ENCODE peak calls at places on chromosome 4, in four cellular contexts. One of them, this sample, is unnamed.
A peak's percentile ranks its signal among the peaks of the same experiment; 100 is the strongest.

GRCh38 chr4:153539058-153539826 is 73.1 kb downstream of the TMEM131L start:
- DNase-seq in K562: no peak
- DNase-seq in HepG2: no peak
- DNase-seq in H1: no peak
- DNase-seq in this sample: no peak

GRCh38 chr4:151052785-151053184 is 37.7 kb upstream of the LRBA start:
- DNase-seq in K562: no peak
- DNase-seq in HepG2: no peak
- DNase-seq in H1: no peak
- DNase-seq in this sample: no peak

GRCh38 chr4:145812902-145813301 is 125.7 kb downstream of the ZNF827 start:
- DNase-seq in K562: no peak
- DNase-seq in HepG2: peak; percentile 7
- DNase-seq in H1: no peak
- DNase-seq in this sample: peak; percentile 16

GRCh38 chr4:184805462-184806245 is 20.1 kb downstream of the ACSL1 start:
- DNase-seq in K562: no peak
- DNase-seq in HepG2: no peak
- DNase-seq in H1: no peak
- DNase-seq in this sample: no peak

GRCh38 chr4:54433686-54434085 is 204.6 kb downstream of the PDGFRA start:
- DNase-seq in K562: peak; percentile 45
- DNase-seq in HepG2: no peak
- DNase-seq in H1: no peak
- DNase-seq in this sample: no peak

GRCh38 chr4:182465114-182465513 is 221.9 kb downstream of the TENM3 start:
- DNase-seq in K562: no peak
- DNase-seq in HepG2: no peak
- DNase-seq in H1: no peak
- DNase-seq in this sample: no peak

GRCh38 chr4:2150076-2150475 is 90.9 kb downstream of the NAT8L start:
- DNase-seq in K562: no peak
- DNase-seq in HepG2: no peak
- DNase-seq in H1: no peak
- DNase-seq in this sample: no peak

GRCh38 chr4:147447820-147448219 is 33.1 kb upstream of the EDNRA start:
- DNase-seq in K562: no peak
- DNase-seq in HepG2: no peak
- DNase-seq in H1: no peak
- DNase-seq in this sample: no peak

GRCh38 chr4:4651811-4652609 is 110.2 kb upstream of the STX18 start:
- DNase-seq in K562: no peak
- DNase-seq in HepG2: no peak
- DNase-seq in H1: no peak
- DNase-seq in this sample: no peak

GRCh38 chr4:90207887-90208454 is 80.8 kb downstream of the CCSER1 start:
- DNase-seq in K562: no peak
- DNase-seq in HepG2: no peak
- DNase-seq in H1: no peak
- DNase-seq in this sample: no peak

GRCh38 chr4:152352645-152353116 is 183.2 kb downstream of the FBXW7 start:
- DNase-seq in K562: peak; percentile 58
- DNase-seq in HepG2: peak; percentile 46
- DNase-seq in H1: peak; percentile 1
- DNase-seq in this sample: peak; percentile 84

GRCh38 chr4:174318829-174319764 is 35.4 kb downstream of the CEP44 start:
- DNase-seq in K562: peak; percentile 54
- DNase-seq in HepG2: peak; percentile 31
- DNase-seq in H1: no peak
- DNase-seq in this sample: peak; percentile 36

GRCh38 chr4:143025111-143025704 is 159.5 kb upstream of the USP38 start:
- DNase-seq in K562: peak; percentile 17
- DNase-seq in HepG2: peak; percentile 9
- DNase-seq in H1: no peak
- DNase-seq in this sample: no peak

GRCh38 chr4:47705326-47705981 is 132.4 kb downstream of the CORIN start:
- DNase-seq in K562: peak; percentile 23
- DNase-seq in HepG2: peak; percentile 36
- DNase-seq in H1: no peak
- DNase-seq in this sample: no peak

GRCh38 chr4:110108960-110109359 is 89.5 kb downstream of the ELOVL6 start:
- DNase-seq in K562: no peak
- DNase-seq in HepG2: no peak
- DNase-seq in H1: no peak
- DNase-seq in this sample: no peak

GRCh38 chr4:108425988-108426387 is 194.4 kb upstream of the RPL34 start:
- DNase-seq in K562: no peak
- DNase-seq in HepG2: no peak
- DNase-seq in H1: no peak
- DNase-seq in this sample: no peak

DNA sequence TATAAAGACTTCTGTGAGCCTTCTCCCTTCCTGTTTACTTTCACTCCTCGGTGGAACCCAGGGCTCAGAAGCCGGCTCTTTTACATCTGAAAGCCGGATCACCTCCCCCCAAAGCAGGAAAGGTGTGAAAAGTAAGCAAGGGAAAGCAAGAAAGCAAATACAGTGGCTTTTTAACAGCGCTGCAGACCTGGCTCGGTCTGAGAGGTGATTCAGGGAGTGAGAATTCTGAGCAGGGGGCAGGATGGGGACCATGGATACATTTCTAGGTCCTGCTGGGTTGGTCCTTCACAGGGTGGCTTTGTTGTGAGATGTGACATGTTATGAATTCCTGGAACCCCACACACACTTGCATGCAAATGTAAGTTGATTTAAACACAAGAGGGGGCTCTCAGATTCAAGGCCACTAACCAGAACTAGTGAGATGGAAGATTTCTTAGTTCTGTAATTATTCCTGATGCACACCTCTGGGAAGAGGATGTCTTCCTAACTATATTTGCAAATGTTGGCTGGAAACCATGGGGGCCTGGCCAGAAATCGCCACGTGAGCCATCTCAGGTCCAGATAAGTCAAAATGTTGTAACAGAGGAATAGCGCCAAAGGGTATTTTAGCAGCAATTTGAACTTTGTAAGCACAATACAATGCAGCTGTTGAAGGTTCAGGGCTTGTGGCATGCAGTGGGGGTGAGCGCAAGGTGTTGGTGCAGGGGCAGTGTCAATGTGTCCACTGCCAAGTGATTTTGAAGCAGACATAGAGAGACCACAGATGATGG is 670.1 kb upstream of the LCORL start:
- DNase-seq in K562: no peak
- DNase-seq in HepG2: peak; percentile 2
- DNase-seq in H1: peak; percentile 86
- DNase-seq in this sample: no peak
- H3K4me2 ChIP-seq in K562: no peak overlapping the region
- H3K4me2 ChIP-seq in HepG2: no peak overlapping the region
- H3K4me2 ChIP-seq in H1: peak overlapping the region; percentile 58
- H3K4me2 ChIP-seq in this sample: no peak overlapping the region

GRCh38 chr4:98199247-98199646 is 56.0 kb upstream of the STPG2 start:
- DNase-seq in K562: peak; percentile 11
- DNase-seq in HepG2: no peak
- DNase-seq in H1: no peak
- DNase-seq in this sample: no peak
- TF ChIP-seq RNF2 in K562: no peak
- TF ChIP-seq RNF2 in HepG2: no peak
- TF ChIP-seq RNF2 in H1: no peak
- TF ChIP-seq RNF2 in this sample: no peak

GRCh38 chr4:124144302-124144701 is 568.2 kb downstream of the ANKRD50 start:
- DNase-seq in K562: no peak
- DNase-seq in HepG2: no peak
- DNase-seq in H1: no peak
- DNase-seq in this sample: no peak
- H3K4me2 ChIP-seq in K562: no peak overlapping the region
- H3K4me2 ChIP-seq in HepG2: no peak overlapping the region
- H3K4me2 ChIP-seq in H1: no peak overlapping the region
- H3K4me2 ChIP-seq in this sample: no peak overlapping the region

GRCh38 chr4:80114732-80115265 is 41.8 kb upstream of the ANTXR2 start:
- DNase-seq in K562: no peak
- DNase-seq in HepG2: no peak
- DNase-seq in H1: no peak
- DNase-seq in this sample: no peak

GRCh38 chr4:80113615-80114014 is 40.6 kb upstream of the ANTXR2 start:
- DNase-seq in K562: no peak
- DNase-seq in HepG2: no peak
- DNase-seq in H1: no peak
- DNase-seq in this sample: no peak

GRCh38 chr4:80115368-80116181 is 42.5 kb upstream of the ANTXR2 start:
- DNase-seq in K562: peak; percentile 50
- DNase-seq in HepG2: no peak
- DNase-seq in H1: no peak
- DNase-seq in this sample: no peak

GRCh38 chr4:80112236-80112635 is 39.2 kb upstream of the ANTXR2 start:
- DNase-seq in K562: peak; percentile 26
- DNase-seq in HepG2: no peak
- DNase-seq in H1: no peak
- DNase-seq in this sample: no peak

GRCh38 chr4:80116516-80116915 is 43.5 kb upstream of the ANTXR2 start:
- DNase-seq in K562: no peak
- DNase-seq in HepG2: no peak
- DNase-seq in H1: no peak
- DNase-seq in this sample: no peak
- TF ChIP-seq RNF2 in K562: no peak
- TF ChIP-seq RNF2 in HepG2: no peak
- TF ChIP-seq RNF2 in H1: no peak
- TF ChIP-seq RNF2 in this sample: no peak

DNA sequence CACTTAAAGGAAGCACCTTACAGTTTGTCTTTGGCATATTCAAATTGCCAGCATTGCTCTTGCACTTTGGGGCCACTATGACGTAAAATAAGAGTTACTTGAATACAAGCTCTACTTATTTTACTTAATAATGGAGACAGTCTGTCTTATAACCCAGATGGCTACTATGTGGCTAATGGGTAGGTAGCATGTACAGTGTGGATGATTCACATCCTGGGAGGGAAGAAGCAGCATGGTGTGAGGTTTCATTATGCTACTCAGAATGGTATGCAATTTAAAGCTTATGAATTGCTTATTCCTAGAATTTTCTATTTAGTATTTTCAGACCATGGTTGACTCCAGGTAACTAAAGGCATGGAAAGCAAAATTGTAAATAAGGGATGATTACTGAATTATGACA is 761.8 kb upstream of the ATOH1 start:
- DNase-seq in K562: no peak
- DNase-seq in HepG2: no peak
- DNase-seq in H1: no peak
- DNase-seq in this sample: no peak
- H3K4me2 ChIP-seq in K562: no peak overlapping the region
- H3K4me2 ChIP-seq in HepG2: no peak overlapping the region
- H3K4me2 ChIP-seq in H1: no peak overlapping the region
- H3K4me2 ChIP-seq in this sample: no peak overlapping the region

GRCh38 chr4:166816901-166817300 is 417.4 kb downstream of the SPOCK3 start:
- DNase-seq in K562: no peak
- DNase-seq in HepG2: no peak
- DNase-seq in H1: no peak
- DNase-seq in this sample: peak; percentile 2
- TF ChIP-seq RNF2 in K562: no peak
- TF ChIP-seq RNF2 in HepG2: no peak
- TF ChIP-seq RNF2 in H1: no peak
- TF ChIP-seq RNF2 in this sample: no peak

GRCh38 chr4:157220026-157220881 is at the start of gene GRIA2:
- DNase-seq in K562: peak; percentile 4
- DNase-seq in HepG2: peak; percentile 1
- DNase-seq in H1: no peak
- DNase-seq in this sample: peak; percentile 10

GRCh38 chr4:157223446-157223845 is 2.9 kb downstream of the GRIA2 start:
- DNase-seq in K562: no peak
- DNase-seq in HepG2: no peak
- DNase-seq in H1: no peak
- DNase-seq in this sample: no peak

GRCh38 chr4:157222764-157223145 is 2.2 kb downstream of the GRIA2 start:
- DNase-seq in K562: no peak
- DNase-seq in HepG2: no peak
- DNase-seq in H1: no peak
- DNase-seq in this sample: no peak

GRCh38 chr4:157221895-157222763 is 1.6 kb downstream of the GRIA2 start:
- DNase-seq in K562: no peak
- DNase-seq in HepG2: no peak
- DNase-seq in H1: no peak
- DNase-seq in this sample: no peak

GRCh38 chr4:157221426-157221894 is 932 bp downstream of the GRIA2 start:
- DNase-seq in K562: no peak
- DNase-seq in HepG2: no peak
- DNase-seq in H1: no peak
- DNase-seq in this sample: no peak
- H3K4me2 ChIP-seq in K562: no peak overlapping the region
- H3K4me2 ChIP-seq in HepG2: no peak overlapping the region
- H3K4me2 ChIP-seq in H1: peak overlapping the region; percentile 96
- H3K4me2 ChIP-seq in this sample: peak overlapping the region; percentile 68